ENCODE peak calls at places on chromosomes 1 and 21, in five cellular contexts. One of them, this sample, is unnamed.

GRCh38 chr1:93672477-93673158 is 9.0 kb downstream of the BCAR3 start:
- DNase-seq in PC-9: peak; percentile 71
- DNase-seq in ovary: peak; percentile 56
- DNase-seq in fibroblast of pulmonary artery: no peak
- DNase-seq in H9: no peak
- DNase-seq in this sample: no peak

GRCh38 chr1:167431909-167432650 is 86.2 kb downstream of the CD247 start:
- DNase-seq in PC-9: no peak
- DNase-seq in ovary: no peak
- DNase-seq in H9: no peak
- DNase-seq in fibroblast of pulmonary artery: no peak
- DNase-seq in this sample: no peak

GRCh38 chr1:235748747-235749146 is 99.2 kb upstream of the GNG4 start:
- DNase-seq in fibroblast of pulmonary artery: no peak
- DNase-seq in H9: no peak
- DNase-seq in PC-9: no peak
- DNase-seq in ovary: no peak
- DNase-seq in this sample: no peak

GRCh38 chr1:109980324-109981127 is 4.0 kb upstream of the AHCYL1 start:
- DNase-seq in ovary: peak; percentile 39
- DNase-seq in H9: peak; percentile 64
- DNase-seq in fibroblast of pulmonary artery: no peak
- DNase-seq in PC-9: peak; percentile 75
- DNase-seq in this sample: no peak

GRCh38 chr1:154878371-154879355 is 8.6 kb upstream of the KCNN3 start:
- DNase-seq in PC-9: peak; percentile 75
- DNase-seq in H9: peak; percentile 94
- DNase-seq in fibroblast of pulmonary artery: peak; percentile 78
- DNase-seq in ovary: peak; percentile 88
- DNase-seq in this sample: peak; percentile 29

GRCh38 chr1:198599749-198600148 is 39.1 kb upstream of the PTPRC start:
- DNase-seq in ovary: no peak
- DNase-seq in H9: no peak
- DNase-seq in PC-9: no peak
- DNase-seq in fibroblast of pulmonary artery: no peak
- DNase-seq in this sample: no peak

GRCh38 chr1:52503706-52504105 is 49.2 kb downstream of the TUT4 start:
- DNase-seq in PC-9: no peak
- DNase-seq in H9: no peak
- DNase-seq in fibroblast of pulmonary artery: no peak
- DNase-seq in ovary: no peak
- DNase-seq in this sample: no peak

GRCh38 chr1:184836081-184836480 is 81.4 kb upstream of the EDEM3 start:
- DNase-seq in PC-9: no peak
- DNase-seq in H9: no peak
- DNase-seq in fibroblast of pulmonary artery: no peak
- DNase-seq in ovary: no peak
- DNase-seq in this sample: no peak

GRCh38 chr21:44887126-44887806 is 13.8 kb upstream of the PTTG1IP start:
- DNase-seq in fibroblast of pulmonary artery: no peak
- DNase-seq in H9: no peak
- DNase-seq in PC-9: no peak
- DNase-seq in ovary: no peak
- DNase-seq in this sample: no peak

GRCh38 chr1:53246261-53247134 is 8.2 kb upstream of the MAGOH start:
- DNase-seq in ovary: no peak
- DNase-seq in fibroblast of pulmonary artery: peak; percentile 18
- DNase-seq in PC-9: no peak
- DNase-seq in H9: no peak
- DNase-seq in this sample: peak; percentile 14

GRCh38 chr1:21586222-21586621 is 77.0 kb downstream of the ALPL start:
- DNase-seq in H9: no peak
- DNase-seq in PC-9: no peak
- DNase-seq in fibroblast of pulmonary artery: no peak
- DNase-seq in ovary: no peak
- DNase-seq in this sample: no peak

GRCh38 chr1:233364695-233365539 is 37.4 kb downstream of the MAP3K21 start:
- DNase-seq in H9: no peak
- DNase-seq in ovary: no peak
- DNase-seq in fibroblast of pulmonary artery: peak; percentile 41
- DNase-seq in PC-9: no peak
- DNase-seq in this sample: no peak

GRCh38 chr1:226643167-226643566 is 94.6 kb downstream of the STUM start:
- DNase-seq in PC-9: peak; percentile 49
- DNase-seq in H9: no peak
- DNase-seq in fibroblast of pulmonary artery: peak; percentile 44
- DNase-seq in ovary: no peak
- DNase-seq in this sample: no peak

GRCh38 chr1:229334716-229335115 is 8.1 kb downstream of the CCSAP start:
- DNase-seq in H9: no peak
- DNase-seq in PC-9: no peak
- DNase-seq in fibroblast of pulmonary artery: no peak
- DNase-seq in ovary: no peak
- DNase-seq in this sample: no peak

GRCh38 chr1:62746086-62746808 is 37.7 kb upstream of the ATG4C start:
- DNase-seq in fibroblast of pulmonary artery: peak; percentile 75
- DNase-seq in ovary: no peak
- DNase-seq in PC-9: no peak
- DNase-seq in H9: no peak
- DNase-seq in this sample: no peak

GRCh38 chr1:179447489-179447888 is 81.7 kb downstream of the AXDND1 start:
- DNase-seq in PC-9: no peak
- DNase-seq in fibroblast of pulmonary artery: peak; percentile 8
- DNase-seq in ovary: no peak
- DNase-seq in H9: peak; percentile 49
- DNase-seq in this sample: no peak

GRCh38 chr1:247415423-247416361 is at the start of gene NLRP3:
- DNase-seq in ovary: no peak
- DNase-seq in PC-9: peak; percentile 44
- DNase-seq in fibroblast of pulmonary artery: no peak
- DNase-seq in H9: peak; percentile 41
- DNase-seq in this sample: no peak

GRCh38 chr1:44616284-44616990 is 57.8 kb downstream of the TMEM53 start:
- DNase-seq in fibroblast of pulmonary artery: no peak
- DNase-seq in ovary: no peak
- DNase-seq in H9: no peak
- DNase-seq in PC-9: no peak
- DNase-seq in this sample: no peak

GRCh38 chr1:202848191-202848542 is 37.4 kb downstream of the PCAT6 start:
- DNase-seq in H9: no peak
- DNase-seq in PC-9: no peak
- DNase-seq in fibroblast of pulmonary artery: no peak
- DNase-seq in ovary: no peak
- DNase-seq in this sample: no peak

GRCh38 chr1:171433451-171433850 is 51.9 kb upstream of the PRRC2C start:
- DNase-seq in fibroblast of pulmonary artery: peak; percentile 30
- DNase-seq in ovary: no peak
- DNase-seq in PC-9: no peak
- DNase-seq in H9: no peak
- DNase-seq in this sample: no peak

GRCh38 chr1:243393093-243393492 is 137.3 kb downstream of the SDCCAG8 start:
- DNase-seq in ovary: no peak
- DNase-seq in PC-9: no peak
- DNase-seq in fibroblast of pulmonary artery: no peak
- DNase-seq in H9: no peak
- DNase-seq in this sample: no peak

GRCh38 chr1:89545264-89546038 is 20.8 kb downstream of the LRRC8B start:
- DNase-seq in H9: no peak
- DNase-seq in fibroblast of pulmonary artery: peak; percentile 82
- DNase-seq in PC-9: no peak
- DNase-seq in ovary: no peak
- DNase-seq in this sample: no peak

GRCh38 chr1:8293141-8293540 is 24.8 kb upstream of the SLC45A1 start:
- DNase-seq in H9: no peak
- DNase-seq in PC-9: no peak
- DNase-seq in fibroblast of pulmonary artery: no peak
- DNase-seq in ovary: no peak
- DNase-seq in this sample: no peak

GRCh38 chr1:106926748-106927582 is 129.5 kb upstream of the PRMT6 start:
- DNase-seq in PC-9: no peak
- DNase-seq in fibroblast of pulmonary artery: peak; percentile 6
- DNase-seq in ovary: no peak
- DNase-seq in H9: no peak
- DNase-seq in this sample: no peak

GRCh38 chr21:34614693-34615486 is at the start of gene RCAN1:
- DNase-seq in PC-9: peak; percentile 82
- DNase-seq in fibroblast of pulmonary artery: peak; percentile 93
- DNase-seq in H9: peak; percentile 90
- DNase-seq in ovary: peak; percentile 88
- DNase-seq in this sample: peak; percentile 75
- TF ChIP-seq CTCF in PC-9: no peak
- TF ChIP-seq CTCF in fibroblast of pulmonary artery: no peak
- TF ChIP-seq CTCF in H9: no peak
- TF ChIP-seq CTCF in ovary: no peak
- TF ChIP-seq CTCF in this sample: no peak

DNA sequence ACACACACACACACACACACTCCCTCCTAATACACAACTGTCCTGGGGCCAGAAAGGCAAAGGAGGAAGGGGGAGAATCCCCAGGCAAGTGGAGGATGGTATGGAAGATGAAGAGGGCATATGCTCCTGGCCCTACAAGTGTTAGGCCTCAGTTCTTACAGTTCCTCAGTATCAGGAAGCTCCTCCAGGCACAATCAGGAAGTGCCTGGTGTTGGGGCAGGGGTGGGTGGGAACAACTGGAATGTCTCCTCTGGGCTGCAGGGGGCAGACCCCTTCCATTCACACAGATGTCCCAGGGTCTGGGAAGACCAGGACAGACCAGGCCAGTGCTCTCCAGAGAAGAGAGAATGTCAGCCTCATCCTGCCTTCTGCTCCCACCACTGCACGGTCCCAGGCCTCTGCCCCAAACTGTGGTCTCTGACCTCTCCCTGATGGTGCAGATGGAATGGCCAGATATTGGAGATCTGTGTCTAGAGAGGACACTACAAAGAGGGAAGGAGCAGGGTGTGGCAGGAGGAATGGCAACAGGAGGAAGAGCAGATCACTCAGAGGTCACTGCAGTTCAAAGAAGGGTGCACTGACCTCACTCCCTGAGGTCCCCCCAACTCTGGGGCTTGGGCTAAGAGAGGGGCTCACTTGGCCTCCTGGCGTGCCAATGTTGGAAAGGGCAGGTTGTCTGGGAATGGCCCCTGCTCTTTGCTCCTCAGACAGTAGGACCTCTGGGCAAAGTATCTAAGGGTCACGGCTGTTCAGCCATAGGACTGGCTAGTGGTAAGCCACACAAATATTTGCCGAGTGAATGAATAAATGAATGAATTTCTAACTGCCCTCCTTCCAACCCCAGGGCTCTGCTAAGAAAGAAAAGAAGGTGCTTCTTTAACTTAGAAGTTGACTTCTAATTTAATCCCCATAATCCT is 2.5 kb upstream of the DENND2D start:
- DNase-seq in ovary: no peak
- DNase-seq in fibroblast of pulmonary artery: no peak
- DNase-seq in PC-9: peak; percentile 10
- DNase-seq in H9: no peak
- DNase-seq in this sample: no peak
- TF ChIP-seq CTCF in ovary: no peak
- TF ChIP-seq CTCF in fibroblast of pulmonary artery: no peak
- TF ChIP-seq CTCF in PC-9: peak; percentile 30
- TF ChIP-seq CTCF in H9: peak; percentile 39
- TF ChIP-seq CTCF in this sample: no peak

DNA sequence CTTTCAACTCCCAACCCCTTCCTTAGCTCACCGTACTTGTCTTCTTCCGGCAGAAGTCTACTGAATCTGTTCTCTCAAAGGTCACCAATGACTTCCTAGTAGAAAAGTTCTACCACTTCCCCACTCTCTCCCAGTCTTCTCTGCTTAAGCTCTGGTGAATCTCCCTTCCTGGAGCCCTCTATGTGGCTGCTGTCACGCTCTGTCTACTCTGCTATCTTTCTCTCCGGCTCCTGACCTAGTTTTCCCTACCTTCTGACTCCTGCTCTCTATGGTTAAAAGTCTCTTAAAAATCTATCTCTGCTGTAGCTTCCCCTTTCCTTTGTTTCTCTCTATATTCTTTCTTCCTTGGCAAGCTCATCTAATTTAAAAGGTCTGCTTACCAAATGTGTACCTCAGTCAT is 350.1 kb upstream of the GREM2 start:
- DNase-seq in PC-9: no peak
- DNase-seq in H9: no peak
- DNase-seq in ovary: no peak
- DNase-seq in fibroblast of pulmonary artery: no peak
- DNase-seq in this sample: no peak
- TF ChIP-seq CTCF in PC-9: no peak
- TF ChIP-seq CTCF in H9: no peak
- TF ChIP-seq CTCF in ovary: no peak
- TF ChIP-seq CTCF in fibroblast of pulmonary artery: no peak
- TF ChIP-seq CTCF in this sample: no peak

GRCh38 chr1:240611619-240612490 is at the start of gene GREM2:
- DNase-seq in fibroblast of pulmonary artery: peak; percentile 58
- DNase-seq in ovary: peak; percentile 79
- DNase-seq in H9: peak; percentile 74
- DNase-seq in PC-9: peak; percentile 3
- DNase-seq in this sample: peak; percentile 96

GRCh38 chr1:240607006-240607405 is 4.9 kb downstream of the GREM2 start:
- DNase-seq in PC-9: no peak
- DNase-seq in ovary: no peak
- DNase-seq in H9: no peak
- DNase-seq in fibroblast of pulmonary artery: no peak
- DNase-seq in this sample: no peak

GRCh38 chr1:240609527-240610060 is 2.4 kb downstream of the GREM2 start:
- DNase-seq in fibroblast of pulmonary artery: no peak
- DNase-seq in H9: no peak
- DNase-seq in PC-9: no peak
- DNase-seq in ovary: no peak
- DNase-seq in this sample: no peak

GRCh38 chr1:240611228-240611618 is 732 bp downstream of the GREM2 start:
- DNase-seq in PC-9: no peak
- DNase-seq in ovary: no peak
- DNase-seq in H9: no peak
- DNase-seq in fibroblast of pulmonary artery: no peak
- DNase-seq in this sample: no peak

DNA sequence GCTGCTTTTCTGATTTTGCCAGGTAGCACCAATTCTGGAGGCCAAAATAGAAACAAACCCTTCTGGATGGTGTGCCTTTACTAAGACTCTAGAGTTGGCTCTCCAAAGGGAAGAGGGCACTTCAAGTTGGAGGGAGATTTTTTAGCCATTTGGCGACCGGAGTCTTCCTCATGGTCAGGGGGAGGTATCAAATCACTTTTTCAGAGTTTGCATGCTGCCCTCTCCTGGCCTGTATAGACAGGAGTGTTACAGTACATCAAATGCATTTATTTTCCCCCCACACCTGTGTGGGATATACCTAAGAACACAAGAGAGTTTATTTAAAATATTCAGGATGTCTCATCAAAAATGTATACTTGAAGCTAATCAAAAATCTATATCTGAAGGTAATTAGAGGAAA is 3.2 kb downstream of the GREM2 start:
- DNase-seq in PC-9: no peak
- DNase-seq in fibroblast of pulmonary artery: peak; percentile 10
- DNase-seq in ovary: no peak
- DNase-seq in H9: peak; percentile 36
- DNase-seq in this sample: no peak
- TF ChIP-seq CTCF in PC-9: peak; percentile 23
- TF ChIP-seq CTCF in fibroblast of pulmonary artery: peak; percentile 34
- TF ChIP-seq CTCF in ovary: no peak
- TF ChIP-seq CTCF in H9: peak; percentile 69
- TF ChIP-seq CTCF in this sample: peak; percentile 58

This sample was measured in AG09319.